ENCODE peak calls at places on chromosomes 11 and 22, in four cellular contexts. L, Y, Q and A are unnamed samples.

GRCh38 chr11:112558691-112559090 is 298.0 kb upstream of the PLET1 start:
- DNase-seq in L (no peak), Y (no peak), Q (no peak), A (no peak)

GRCh38 chr11:12673924-12674570 is at the start of gene TEAD1:
- DNase-seq in L (peak; percentile 34), Y (peak; percentile 95), Q (peak; percentile 74), A (peak; percentile 97)

GRCh38 chr11:60370252-60370810 is 8.0 kb upstream of the MS4A7 start:
- DNase-seq in L (no peak), Y (no peak), Q (no peak), A (no peak)

GRCh38 chr11:131917634-131918384 is 547.4 kb downstream of the NTM start:
- DNase-seq in L (no peak), Y (no peak), Q (no peak), A (peak; percentile 27)

GRCh38 chr11:118221419-118221818 is 3.4 kb downstream of the JAML start:
- DNase-seq in L (no peak), Y (no peak), Q (no peak), A (no peak)

GRCh38 chr11:33959855-33960400 is 68.1 kb upstream of the LMO2 start:
- DNase-seq in L (no peak), Y (no peak), Q (no peak), A (no peak)

GRCh38 chr11:119319702-119320592 is 3.0 kb upstream of the MCAM start:
- DNase-seq in L (no peak), Y (no peak), Q (no peak), A (no peak)

GRCh38 chr11:35845860-35846259 is 98.0 kb upstream of the LDLRAD3 start:
- DNase-seq in L (no peak), Y (no peak), Q (no peak), A (peak; percentile 14)

GRCh38 chr22:37843746-37844089 is 416 bp downstream of the ANKRD54 start:
- DNase-seq in L (no peak), Y (no peak), Q (no peak), A (peak; percentile 84)

GRCh38 chr11:131624526-131624925 is 254.1 kb downstream of the NTM start:
- DNase-seq in L (no peak), Y (no peak), Q (no peak), A (no peak)

GRCh38 chr22:18110194-18110943 is at the start of gene TUBA8:
- DNase-seq in L (no peak), Y (no peak), Q (no peak), A (no peak)

GRCh38 chr22:31945478-31945815 is 1.1 kb downstream of the YWHAH start:
- DNase-seq in L (no peak), Y (no peak), Q (no peak), A (peak; percentile 62)

GRCh38 chr11:29801561-29801960 is 215.3 kb downstream of the KCNA4 start:
- DNase-seq in L (no peak), Y (no peak), Q (no peak), A (no peak)

GRCh38 chr11:117045956-117046355 is 52.3 kb downstream of the SIK3 start:
- DNase-seq in L (no peak), Y (no peak), Q (no peak), A (no peak)

GRCh38 chr11:125772834-125773505 is 5.7 kb downstream of the PATE2 start:
- DNase-seq in L (no peak), Y (no peak), Q (no peak), A (no peak)

GRCh38 chr11:2796508-2797180 is 88.9 kb downstream of the CDKN1C start:
- DNase-seq in L (no peak), Y (peak; percentile 11), Q (no peak), A (no peak)

GRCh38 chr11:27553186-27553585 is 46.6 kb upstream of the LIN7C start:
- DNase-seq in L (no peak), Y (no peak), Q (no peak), A (no peak)

GRCh38 chr22:27154717-27155116 is 497.3 kb downstream of the MIAT start:
- DNase-seq in L (no peak), Y (no peak), Q (no peak), A (peak; percentile 66)

GRCh38 chr11:134999490-135000066 is 587.5 kb upstream of the B3GAT1 start:
- DNase-seq in L (no peak), Y (no peak), Q (no peak), A (no peak)

GRCh38 chr22:46655861-46656608 is 35.8 kb downstream of the GRAMD4 start:
- DNase-seq in L (no peak), Y (no peak), Q (no peak), A (no peak)

GRCh38 chr11:91394073-91394717 is 830.4 kb upstream of the FAT3 start:
- DNase-seq in L (no peak), Y (no peak), Q (no peak), A (no peak)

GRCh38 chr11:36238881-36239280 is 50.3 kb downstream of the COMMD9 start:
- DNase-seq in L (no peak), Y (no peak), Q (no peak), A (no peak)

GRCh38 chr22:32836286-32836859 is 34.9 kb downstream of the TIMP3 start:
- DNase-seq in L (no peak), Y (no peak), Q (no peak), A (peak; percentile 56)

GRCh38 chr11:113553235-113553634 is 78.0 kb upstream of the DRD2 start:
- DNase-seq in L (no peak), Y (peak; percentile 18), Q (no peak), A (no peak)

GRCh38 chr11:92703431-92703830 is 266.0 kb upstream of the MTNR1B start:
- DNase-seq in L (no peak), Y (no peak), Q (no peak), A (no peak)

GRCh38 chr11:65479184-65480145 is 19.4 kb upstream of the MALAT1 start:
- DNase-seq in L (no peak), Y (peak; percentile 92), Q (no peak), A (no peak)

GRCh38 chr11:88292156-88292844 is 45.2 kb downstream of the CTSC start:
- DNase-seq in L (no peak), Y (peak; percentile 26), Q (no peak), A (no peak)

GRCh38 chr11:4072668-4073285 is 21.8 kb upstream of the RRM1 start:
- DNase-seq in L (peak; percentile 70), Y (peak; percentile 76), Q (no peak), A (peak; percentile 90)

GRCh38 chr22:31083377-31083768 is 2.3 kb downstream of the SMTN start:
- DNase-seq in L (no peak), Y (peak; percentile 50), Q (no peak), A (no peak)

GRCh38 chr11:116532066-116532465 is 240.7 kb downstream of the BUD13 start:
- DNase-seq in L (no peak), Y (no peak), Q (no peak), A (no peak)